ENCODE peak calls at places on chromosomes 1 and 21, in eight cellular contexts. H, N, D, P, W, Q, A and L are unnamed samples.

GRCh38 chr21:40227111-40227510 is 359.9 kb downstream of the PCP4 start:
- DNase-seq in H (no peak), N (no peak), D (no peak), P (no peak), W (no peak), Q (no peak), A (no peak), L (no peak)

GRCh38 chr1:64878931-64879710 is 87.2 kb downstream of the JAK1 start:
- DNase-seq in H (no peak), N (no peak), D (no peak), P (no peak), W (no peak), Q (no peak), A (peak), L (peak)

GRCh38 chr1:165871311-165872067 is 44.1 kb downstream of the UCK2 start:
- DNase-seq in H (no peak), N (no peak), D (no peak), P (peak), W (peak), Q (peak), A (peak), L (no peak)

GRCh38 chr1:90706437-90707362 is 10.4 kb downstream of the BARHL2 start:
- DNase-seq in H (no peak), N (peak), D (no peak), P (no peak), W (no peak), Q (no peak), A (no peak), L (no peak)

GRCh38 chr1:229432905-229433304 is 989 bp downstream of the ACTA1 start:
- DNase-seq in H (no peak), N (no peak), D (no peak), P (no peak), W (no peak), Q (no peak), A (no peak), L (no peak)

GRCh38 chr1:34926894-34927293 is 2.6 kb downstream of the DLGAP3 start:
- DNase-seq in H (no peak), N (no peak), D (no peak), P (no peak), W (no peak), Q (no peak), A (no peak), L (no peak)

GRCh38 chr1:238642231-238642630 is 744.1 kb upstream of the CHRM3 start:
- DNase-seq in H (no peak), N (no peak), D (peak), P (no peak), W (peak), Q (no peak), A (no peak), L (no peak)

GRCh38 chr21:24424786-24425185 is 1182.5 kb downstream of the MRPL39 start:
- DNase-seq in H (no peak), N (no peak), D (no peak), P (no peak), W (no peak), Q (no peak), A (no peak), L (no peak)

GRCh38 chr1:244599937-244600350 is 53.0 kb upstream of the DESI2 start:
- DNase-seq in H (peak), N (no peak), D (peak), P (no peak), W (peak), Q (no peak), A (peak), L (peak)